ENCODE peak calls at places on chromosomes 16 and 17, in four cellular contexts. A is non-pigmented ciliary epithelial cell, R is fibroblast of the conjunctiva, M is glomerular endothelial cell. Y is an unnamed sample.

GRCh38 chr17:34420254-34420766 is 57.3 kb upstream of the CCL1 start:
- DNase-seq in A (peak; percentile 13), M (peak; percentile 44), R (peak; percentile 32), Y (peak; percentile 84)

GRCh38 chr16:49351119-49351518 is 22.5 kb upstream of the C16orf78 start:
- DNase-seq in A (no peak), M (no peak), R (no peak), Y (no peak)

GRCh38 chr16:9393601-9394000 is 302.2 kb downstream of the HAPSTR1 start:
- DNase-seq in A (no peak), R (no peak), M (no peak), Y (no peak)

GRCh38 chr17:41504126-41504977 is 1.1 kb downstream of the KRT13 start:
- DNase-seq in A (no peak), R (no peak), M (no peak), Y (no peak)

GRCh38 chr17:1714488-1714979 is 4.4 kb upstream of the TLCD2 start:
- DNase-seq in R (peak; percentile 98), A (peak; percentile 89), M (peak; percentile 65), Y (peak; percentile 98)

GRCh38 chr17:3511841-3512511 is 36.2 kb downstream of the ASPA start:
- DNase-seq in M (no peak), R (peak; percentile 2), A (no peak), Y (no peak)

GRCh38 chr17:17509601-17510425 is 13.6 kb upstream of the RASD1 start:
- DNase-seq in M (no peak), R (no peak), A (no peak), Y (no peak)

GRCh38 chr16:17437142-17437720 is 33.5 kb downstream of the XYLT1 start:
- DNase-seq in A (no peak), R (no peak), M (no peak), Y (no peak)

GRCh38 chr17:67995568-67996191 is 589 bp downstream of the C17orf58 start:
- DNase-seq in R (no peak), A (no peak), M (no peak), Y (no peak)

GRCh38 chr17:46782250-46782953 is 36.1 kb downstream of the WNT3 start:
- DNase-seq in R (no peak), A (no peak), M (no peak), Y (peak; percentile 73)

GRCh38 chr16:4615389-4616046 is 830 bp upstream of the UBALD1 start:
- DNase-seq in R (no peak), A (no peak), M (no peak), Y (no peak)

Y was measured in dermis blood vessel endothelial cell.